ENCODE peak calls at places on chromosomes 4 and X, in eight cellular contexts. W is A549, O is uterus, J is testis, K is IMR-90, G is prostate gland, M is sigmoid colon, Z is heart left ventricle. S is an unnamed sample.

GRCh38 chr4:144578681-144579080 is 67.3 kb upstream of the HHIP start:
- DNase-seq in W (no peak), O (no peak), J (no peak), K (peak), G (no peak), M (no peak), Z (no peak), S (no peak)

GRCh38 chrX:68874076-68874475 is 45.3 kb downstream of the EFNB1 start:
- DNase-seq in W (no peak), O (no peak), J (no peak), K (no peak), G (no peak), M (no peak), Z (peak), S (no peak)

GRCh38 chr4:137390707-137391106 is 141.6 kb downstream of the PCDH18 start:
- DNase-seq in W (no peak), O (no peak), J (no peak), K (peak), G (no peak), M (no peak), Z (no peak), S (no peak)

GRCh38 chr4:188246488-188246887 is 107.2 kb downstream of the TRIML1 start:
- DNase-seq in W (peak), O (no peak), J (no peak), K (peak), G (no peak), M (no peak), Z (no peak), S (no peak)

GRCh38 chrX:147800663-147801062 is 111.1 kb upstream of the FMR1 start:
- DNase-seq in W (no peak), O (no peak), J (no peak), K (no peak), G (no peak), M (no peak), Z (no peak), S (no peak)

GRCh38 chr4:44538534-44538933 is 89.9 kb upstream of the KCTD8 start:
- DNase-seq in W (no peak), O (no peak), J (no peak), K (no peak), G (no peak), M (no peak), Z (no peak), S (no peak)

GRCh38 chrX:542179-542578 is 88.4 kb upstream of the SHOX start:
- DNase-seq in W (peak), O (no peak), J (no peak), K (no peak), G (no peak), M (no peak), Z (no peak), S (no peak)

GRCh38 chr4:33107813-33108212 is 2387.6 kb downstream of the PCDH7 start:
- DNase-seq in W (no peak), O (no peak), J (no peak), K (no peak), G (no peak), M (no peak), Z (no peak), S (no peak)

GRCh38 chr4:22877653-22878052 is 184.9 kb downstream of the GBA3 start:
- DNase-seq in W (no peak), O (no peak), J (no peak), K (no peak), G (no peak), M (no peak), Z (no peak), S (no peak)

GRCh38 chr4:71941001-71941400 is 90.8 kb upstream of the NPFFR2 start:
- DNase-seq in W (peak), O (no peak), J (peak), K (peak), G (no peak), M (no peak), Z (no peak), S (no peak)

GRCh38 chrX:115894087-115894486 is 276.5 kb upstream of the AGTR2 start:
- DNase-seq in W (peak), O (no peak), J (no peak), K (peak), G (no peak), M (no peak), Z (no peak), S (peak)

GRCh38 chrX:132631579-132632232 is 142.9 kb upstream of the MBNL3 start:
- DNase-seq in W (peak), O (no peak), J (no peak), K (peak), G (no peak), M (no peak), Z (no peak), S (no peak)

GRCh38 chr4:86608757-86609375 is 14.8 kb downstream of the PTPN13 start:
- DNase-seq in W (no peak), O (no peak), J (no peak), K (peak), G (no peak), M (no peak), Z (no peak), S (no peak)

GRCh38 chr4:111400736-111401135 is 744.5 kb upstream of the FAM241A start:
- DNase-seq in W (no peak), O (no peak), J (peak), K (peak), G (no peak), M (no peak), Z (no peak), S (no peak)

GRCh38 chrX:117711774-117712173 is 404.8 kb downstream of the KLHL13 start:
- DNase-seq in W (no peak), O (no peak), J (no peak), K (no peak), G (no peak), M (no peak), Z (no peak), S (no peak)

GRCh38 chr4:57220734-57221133 is 110.5 kb upstream of the IGFBP7 start:
- DNase-seq in W (no peak), O (no peak), J (no peak), K (no peak), G (no peak), M (no peak), Z (no peak), S (no peak)

GRCh38 chr4:67746797-67747495 is 7.2 kb downstream of the GNRHR start:
- DNase-seq in W (peak), O (no peak), J (no peak), K (peak), G (no peak), M (no peak), Z (no peak), S (no peak)

GRCh38 chr4:46839128-46839527 is 69.9 kb downstream of the COX7B2 start:
- DNase-seq in W (no peak), O (no peak), J (no peak), K (no peak), G (no peak), M (no peak), Z (no peak), S (no peak)

GRCh38 chrX:72097081-72097480 is 34.6 kb downstream of the RTL5 start:
- DNase-seq in W (no peak), O (no peak), J (no peak), K (no peak), G (no peak), M (no peak), Z (no peak), S (no peak)

GRCh38 chr4:73375328-73375741 is 28.8 kb upstream of the ALB start:
- DNase-seq in W (no peak), O (no peak), J (no peak), K (no peak), G (no peak), M (no peak), Z (no peak), S (no peak)

GRCh38 chr4:127809173-127809800 is 27.2 kb downstream of the HSPA4L start:
- DNase-seq in W (peak), O (no peak), J (no peak), K (peak), G (no peak), M (no peak), Z (no peak), S (no peak)

GRCh38 chr4:165118256-165118909 is 5.7 kb upstream of the TMEM192 start:
- DNase-seq in W (no peak), O (no peak), J (no peak), K (no peak), G (no peak), M (no peak), Z (no peak), S (no peak)

GRCh38 chrX:15349046-15349445 is 13.7 kb upstream of the PIGA start:
- DNase-seq in W (peak), O (no peak), J (peak), K (peak), G (peak), M (no peak), Z (peak), S (no peak)

GRCh38 chrX:16848541-16848940 is 21.6 kb downstream of the RBBP7 start:
- DNase-seq in W (no peak), O (no peak), J (no peak), K (no peak), G (no peak), M (no peak), Z (no peak), S (no peak)

GRCh38 chr4:142036795-142037583 is 400.6 kb downstream of the IL15 start:
- DNase-seq in W (peak), O (no peak), J (no peak), K (peak), G (no peak), M (no peak), Z (no peak), S (peak)

GRCh38 chr4:145937021-145937861 is 1.4 kb downstream of the ZNF827 start:
- DNase-seq in W (peak), O (peak), J (peak), K (peak), G (peak), M (peak), Z (peak), S (no peak)

GRCh38 chr4:175422331-175422730 is 389.7 kb downstream of the GPM6A start:
- DNase-seq in W (peak), O (no peak), J (no peak), K (peak), G (no peak), M (no peak), Z (no peak), S (no peak)

GRCh38 chrX:15244421-15244820 is 25.5 kb downstream of the ASB9 start:
- DNase-seq in W (no peak), O (no peak), J (no peak), K (no peak), G (no peak), M (no peak), Z (no peak), S (no peak)

GRCh38 chrX:2609431-2610238 is 81.5 kb upstream of the CD99 start:
- DNase-seq in W (no peak), O (no peak), J (no peak), K (peak), G (no peak), M (peak), Z (no peak), S (no peak)

GRCh38 chr4:1105662-1106061 is 7.7 kb downstream of the RNF212 start:
- DNase-seq in W (no peak), O (no peak), J (no peak), K (no peak), G (no peak), M (no peak), Z (no peak), S (no peak)

GRCh38 chrX:130020661-130021324 is 38.4 kb downstream of the BCORL1 start:
- DNase-seq in W (no peak), O (no peak), J (no peak), K (no peak), G (no peak), M (no peak), Z (no peak), S (no peak)

GRCh38 chr4:94256833-94257232 is 49.2 kb downstream of the SMARCAD1 start:
- DNase-seq in W (peak), O (no peak), J (no peak), K (peak), G (no peak), M (no peak), Z (no peak), S (no peak)

GRCh38 chr4:119284876-119285611 is 36.9 kb downstream of the FABP2 start:
- DNase-seq in W (peak), O (no peak), J (no peak), K (peak), G (no peak), M (no peak), Z (no peak), S (no peak)

GRCh38 chr4:153655928-153656327 is 28.2 kb upstream of the TLR2 start:
- DNase-seq in W (no peak), O (no peak), J (no peak), K (no peak), G (peak), M (peak), Z (peak), S (no peak)

GRCh38 chr4:89056953-89057398 is at the start of gene FAM13A:
- DNase-seq in W (peak), O (peak), J (peak), K (peak), G (peak), M (peak), Z (peak), S (peak)

GRCh38 chr4:64784125-64784524 is 374.9 kb upstream of the TECRL start:
- DNase-seq in W (no peak), O (no peak), J (no peak), K (no peak), G (no peak), M (no peak), Z (no peak), S (no peak)

GRCh38 chrX:129193357-129193756 is 329.9 kb downstream of the SMARCA1 start:
- DNase-seq in W (no peak), O (no peak), J (no peak), K (no peak), G (no peak), M (no peak), Z (peak), S (no peak)

GRCh38 chr4:10157478-10158354 is 41.1 kb upstream of the WDR1 start:
- DNase-seq in W (peak), O (peak), J (peak), K (peak), G (peak), M (peak), Z (peak), S (peak)

GRCh38 chr4:77073106-77073858 is 2.5 kb downstream of the CCNI start:
- DNase-seq in W (no peak), O (no peak), J (no peak), K (peak), G (no peak), M (no peak), Z (no peak), S (no peak)
- TF ChIP-seq POLR2A in W (no peak), O (no peak), J (no peak), K (no peak), G (no peak), M (no peak), Z (no peak), S (no peak)

GRCh38 chr4:6746721-6747689 is 31.0 kb downstream of the BLOC1S4 start:
- DNase-seq in W (peak), O (no peak), J (peak), K (no peak), G (peak), M (no peak), Z (peak), S (no peak)
- TF ChIP-seq POLR2A in W (no peak), O (no peak), J (no peak), K (no peak), G (no peak), M (no peak), Z (no peak), S (no peak)

DNA sequence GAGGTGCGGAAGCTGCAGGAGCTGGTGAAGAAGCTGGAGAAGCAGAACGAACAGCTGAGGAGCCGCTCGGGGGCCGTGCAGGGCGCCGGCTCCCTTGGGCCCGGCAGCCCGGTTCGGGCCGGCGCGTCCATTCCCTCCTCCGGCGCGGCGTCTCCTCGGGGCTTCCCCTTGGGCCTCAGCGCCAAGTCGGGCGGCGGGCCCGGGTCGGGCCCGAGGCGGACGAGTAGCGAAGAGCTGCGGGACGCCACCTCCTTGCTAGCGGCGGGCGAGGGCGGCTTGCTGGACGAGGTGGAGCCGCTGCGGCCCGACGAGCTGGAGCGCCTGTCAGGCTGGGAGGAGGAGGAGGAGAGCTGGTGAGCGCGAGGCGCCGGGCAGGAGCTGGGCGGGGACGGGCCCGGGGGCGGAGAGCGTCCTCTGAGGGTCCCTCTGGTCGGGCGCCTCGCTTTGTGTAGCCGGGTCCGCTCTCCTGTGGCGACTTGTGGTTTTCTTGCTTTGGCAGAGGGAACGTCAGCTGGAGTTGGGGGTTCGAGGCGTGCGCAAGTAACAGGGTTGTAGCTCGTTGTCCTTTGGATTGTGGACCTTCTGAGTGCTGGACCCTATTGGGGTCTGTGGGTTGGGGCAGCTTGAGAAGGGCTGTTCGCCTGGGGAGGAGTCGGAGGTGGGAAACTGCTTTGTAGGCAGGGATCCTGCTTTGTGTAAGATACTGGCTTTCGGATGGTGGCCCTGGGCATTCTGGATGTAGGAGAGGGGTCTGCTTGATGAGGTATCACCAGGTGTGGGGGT is 638 bp downstream of the SLAIN2 start:
- DNase-seq in W (no peak), O (peak), J (peak), K (peak), G (peak), M (peak), Z (peak), S (no peak)
- TF ChIP-seq POLR2A in W (peak), O (no peak), J (no peak), K (peak), G (no peak), M (no peak), Z (no peak), S (peak)

GRCh38 chr4:2830632-2831610 is 12.7 kb upstream of the ADD1 start:
- DNase-seq in W (no peak), O (no peak), J (no peak), K (no peak), G (no peak), M (peak), Z (peak), S (no peak)

GRCh38 chr4:2829321-2829932 is 14.2 kb upstream of the ADD1 start:
- DNase-seq in W (no peak), O (no peak), J (no peak), K (no peak), G (no peak), M (peak), Z (peak), S (no peak)

GRCh38 chr4:2828758-2829181 is 14.9 kb upstream of the ADD1 start:
- DNase-seq in W (no peak), O (no peak), J (no peak), K (no peak), G (no peak), M (peak), Z (no peak), S (no peak)

GRCh38 chr4:2831611-2832308 is 11.9 kb upstream of the ADD1 start:
- DNase-seq in W (no peak), O (no peak), J (no peak), K (no peak), G (no peak), M (peak), Z (peak), S (no peak)

GRCh38 chr4:2829933-2830451 is 13.7 kb upstream of the ADD1 start:
- DNase-seq in W (no peak), O (no peak), J (no peak), K (no peak), G (no peak), M (peak), Z (peak), S (no peak)
- TF ChIP-seq POLR2A in W (no peak), O (no peak), J (no peak), K (no peak), G (no peak), M (no peak), Z (no peak), S (no peak)

GRCh38 chrX:46704767-46705386 is 54.0 kb downstream of the SLC9A7 start:
- DNase-seq in W (no peak), O (no peak), J (no peak), K (peak), G (no peak), M (no peak), Z (no peak), S (no peak)
- TF ChIP-seq POLR2A in W (no peak), O (no peak), J (no peak), K (no peak), G (no peak), M (no peak), Z (no peak), S (no peak)

GRCh38 chr4:16820304-16820703 is 78.1 kb downstream of the LDB2 start:
- DNase-seq in W (no peak), O (no peak), J (no peak), K (no peak), G (no peak), M (no peak), Z (peak), S (no peak)
- TF ChIP-seq POLR2A in W (no peak), O (no peak), J (no peak), K (no peak), G (no peak), M (no peak), Z (no peak), S (no peak)

GRCh38 chrX:50158616-50159015 is 42.2 kb downstream of the AKAP4 start:
- DNase-seq in W (no peak), O (no peak), J (no peak), K (no peak), G (no peak), M (no peak), Z (no peak), S (no peak)

GRCh38 chrX:50152421-50152820 is 48.4 kb downstream of the AKAP4 start:
- DNase-seq in W (no peak), O (no peak), J (no peak), K (no peak), G (no peak), M (no peak), Z (no peak), S (no peak)

GRCh38 chrX:50157545-50158125 is 43.2 kb downstream of the AKAP4 start:
- DNase-seq in W (no peak), O (peak), J (peak), K (no peak), G (no peak), M (no peak), Z (no peak), S (no peak)

GRCh38 chrX:50154429-50154828 is 46.4 kb downstream of the AKAP4 start:
- DNase-seq in W (no peak), O (no peak), J (no peak), K (no peak), G (no peak), M (no peak), Z (no peak), S (no peak)
- TF ChIP-seq POLR2A in W (no peak), O (no peak), J (no peak), K (no peak), G (no peak), M (no peak), Z (no peak), S (no peak)

DNA sequence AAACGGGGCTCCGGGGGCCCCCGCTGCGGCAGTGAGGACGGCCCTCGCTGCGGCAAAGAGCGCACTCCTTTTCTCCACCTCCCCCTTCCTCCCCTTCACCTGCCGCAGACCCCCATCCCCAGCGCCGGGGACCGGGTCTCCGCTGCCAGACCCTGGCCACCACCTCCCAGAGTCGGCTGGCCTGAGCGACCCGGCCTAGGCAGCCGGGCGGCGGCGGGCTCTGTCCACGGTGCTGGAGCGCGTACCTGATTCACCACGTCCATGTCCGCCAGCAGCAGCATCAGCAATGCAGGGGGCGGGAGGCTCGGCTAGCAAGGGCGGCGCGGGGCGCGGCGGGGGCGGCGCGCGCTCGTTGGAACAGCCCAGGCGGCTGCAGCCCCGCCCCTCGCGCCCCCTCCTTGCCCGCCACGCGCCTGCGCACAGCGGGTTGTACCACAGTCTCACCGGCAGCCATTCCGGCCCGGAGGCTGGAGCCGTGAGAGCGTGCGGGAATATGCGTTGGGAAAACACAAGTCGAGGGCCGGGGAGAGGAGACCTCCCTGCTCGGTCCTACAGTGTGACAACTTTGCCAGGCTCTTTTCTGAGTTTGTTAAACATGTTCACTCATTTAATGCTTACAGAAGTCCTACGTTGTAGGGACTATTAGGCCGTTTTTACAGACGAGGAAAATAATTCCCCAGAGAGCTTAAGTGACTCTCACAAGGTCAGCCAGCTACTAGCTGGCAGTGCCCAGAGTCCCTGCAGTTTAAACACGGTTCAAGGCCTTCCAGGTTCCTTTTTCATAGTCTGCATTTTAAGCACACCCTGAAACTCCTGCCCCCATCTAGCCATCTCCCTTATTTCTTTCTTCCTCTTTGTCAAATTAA is at the start of gene SYP:
- DNase-seq in W (peak), O (peak), J (peak), K (peak), G (peak), M (peak), Z (peak), S (peak)
- TF ChIP-seq POLR2A in W (peak), O (peak), J (peak), K (no peak), G (peak), M (peak), Z (no peak), S (peak)